ENCODE peak calls at places on chromosomes 13 and 19, in seven cellular contexts. P is hypothalamus; M is colonic mucosa; W is left ventricle myocardium inferior; H is anterior cingulate cortex; B is right atrium auricular region; E is activated CD8-positive, alpha-beta memory T cell treated with anti-CD3 and anti-CD28 coated beads for 1 hour. G is an unnamed sample.

GRCh38 chr13:73018336-73018735 is 40.5 kb upstream of the KLF5 start:
- DNase-seq in P (no peak), M (no peak), W (no peak), H (no peak), B (no peak), E (no peak), G (no peak)

GRCh38 chr13:66774046-66774445 is 456.1 kb downstream of the PCDH9 start:
- DNase-seq in P (no peak), M (no peak), W (no peak), H (no peak), B (no peak), E (no peak), G (no peak)

GRCh38 chr13:51255556-51255955 is 33.4 kb downstream of the FAM124A start:
- DNase-seq in P (no peak), M (no peak), W (no peak), H (no peak), B (no peak), E (no peak), G (no peak)

GRCh38 chr13:96992633-96993032 is 1.6 kb downstream of the OXGR1 start:
- DNase-seq in P (no peak), M (no peak), W (no peak), H (no peak), B (no peak), E (no peak), G (no peak)

GRCh38 chr19:17347361-17347760 is 10.0 kb downstream of the GTPBP3 start:
- DNase-seq in P (no peak), M (no peak), W (no peak), H (no peak), B (no peak), E (no peak), G (no peak)

GRCh38 chr19:5395541-5395940 is 54.9 kb upstream of the PTPRS start:
- DNase-seq in P (no peak), M (no peak), W (no peak), H (no peak), B (no peak), E (no peak), G (no peak)

GRCh38 chr13:80437212-80437611 is 96.3 kb upstream of the SPRY2 start:
- DNase-seq in P (no peak), M (no peak), W (no peak), H (no peak), B (no peak), E (no peak), G (no peak)

GRCh38 chr19:4844348-4845179 is 13.1 kb upstream of the TICAM1 start:
- DNase-seq in P (no peak), M (no peak), W (peak; percentile 70), H (no peak), B (no peak), E (no peak), G (no peak)

GRCh38 chr19:36421749-36422481 is 3.5 kb upstream of the ZFP82 start:
- DNase-seq in P (no peak), M (no peak), W (no peak), H (no peak), B (no peak), E (no peak), G (no peak)

GRCh38 chr13:23467048-23467931 is 33.8 kb upstream of the SACS start:
- DNase-seq in P (peak; percentile 2), M (no peak), W (no peak), H (no peak), B (no peak), E (no peak), G (no peak)

GRCh38 chr13:25501231-25501630 is 129.5 kb downstream of the ATP8A2 start:
- DNase-seq in P (no peak), M (no peak), W (no peak), H (no peak), B (no peak), E (no peak), G (no peak)

GRCh38 chr13:51733656-51734334 is 70.2 kb downstream of the DHRS12 start:
- DNase-seq in P (no peak), M (no peak), W (no peak), H (no peak), B (no peak), E (no peak), G (no peak)

GRCh38 chr19:39941615-39942507 is 7.4 kb upstream of the FCGBP start:
- DNase-seq in P (no peak), M (no peak), W (no peak), H (no peak), B (no peak), E (no peak), G (no peak)